ENCODE peak calls at places on chromosomes 2 and 18, in eight cellular contexts. J is PC-9; E is CD8-positive, alpha-beta T cell; F is body of pancreas; S is ovary; A is adrenal gland; U is HCT116; L is aorta. X is an unnamed sample.

GRCh38 chr2:20425371-20425881 is 21.4 kb upstream of the RHOB start:
- DNase-seq in J (no peak), F (no peak), U (no peak), E (no peak), S (no peak), L (no peak), A (peak; percentile 10), X (no peak)

GRCh38 chr2:210517169-210517693 is 39.2 kb upstream of the CPS1 start:
- DNase-seq in L (no peak), S (no peak), J (no peak), F (no peak), A (no peak), E (no peak), U (no peak), X (no peak)

GRCh38 chr18:13095466-13095865 is 104.3 kb downstream of the CEP192 start:
- DNase-seq in L (no peak), A (no peak), J (no peak), U (no peak), F (no peak), S (no peak), E (no peak), X (no peak)

GRCh38 chr2:108316881-108317258 is 28.2 kb downstream of the SULT1C2 start:
- DNase-seq in F (no peak), L (no peak), A (no peak), E (no peak), J (no peak), U (no peak), S (no peak), X (no peak)

GRCh38 chr2:187962538-187962937 is 329.1 kb upstream of the GULP1 start:
- DNase-seq in U (no peak), J (no peak), F (no peak), L (no peak), A (no peak), S (no peak), E (no peak), X (no peak)

GRCh38 chr18:55515946-55516710 is 71.9 kb downstream of the TCF4 start:
- DNase-seq in A (no peak), L (no peak), S (no peak), E (no peak), U (no peak), J (no peak), F (no peak), X (no peak)

GRCh38 chr2:134917958-134918517 is 584 bp upstream of the CCNT2 start:
- DNase-seq in A (no peak), L (no peak), E (peak; percentile 90), U (no peak), S (no peak), F (peak; percentile 91), J (no peak), X (peak; percentile 84)

GRCh38 chr2:226643550-226644275 is 155.9 kb downstream of the IRS1 start:
- DNase-seq in S (no peak), L (no peak), F (no peak), A (no peak), J (no peak), E (no peak), U (no peak), X (no peak)

GRCh38 chr2:47904903-47905453 is 1.3 kb downstream of the FBXO11 start:
- DNase-seq in E (no peak), S (peak; percentile 46), F (peak; percentile 56), J (no peak), A (peak; percentile 56), L (peak; percentile 83), U (no peak), X (no peak)

GRCh38 chr2:238462782-238463396 is 36.2 kb downstream of the ASB1 start:
- DNase-seq in E (no peak), J (peak; percentile 52), A (no peak), L (no peak), S (no peak), U (peak; percentile 40), F (no peak), X (no peak)

DNA sequence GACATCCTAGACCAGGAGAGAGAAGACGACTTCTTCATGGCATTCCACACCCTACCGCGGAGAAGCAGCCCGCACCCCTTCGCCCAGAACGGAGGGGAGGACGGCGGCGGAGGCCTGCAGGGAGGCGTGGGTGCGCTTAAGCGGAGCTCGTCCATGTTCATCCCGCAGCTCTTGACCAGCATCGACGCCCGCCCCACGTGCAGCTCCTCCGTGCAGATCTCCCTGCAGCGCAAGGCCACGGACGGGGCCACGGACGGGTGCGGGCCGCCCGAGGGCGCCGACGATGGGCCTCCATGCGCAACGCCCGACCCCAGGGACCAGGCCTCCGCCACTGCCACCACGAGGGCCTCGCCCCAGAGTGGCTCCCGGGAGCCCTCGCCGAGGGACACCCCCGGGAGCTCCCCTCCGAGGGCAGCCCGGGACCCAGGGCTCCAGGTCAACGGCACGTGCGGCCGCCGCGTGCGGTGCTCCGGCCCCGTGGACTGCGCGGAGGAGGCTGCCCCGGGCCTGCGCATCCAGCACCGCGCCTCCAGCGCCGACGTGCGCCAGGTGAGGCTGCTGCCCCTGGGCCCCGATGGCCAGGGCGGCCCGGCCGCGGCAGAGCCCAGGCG is 211.8 kb downstream of the NEDD4L start:
- DNase-seq in A (no peak), J (no peak), S (no peak), F (no peak), E (no peak), U (no peak), L (no peak), X (no peak)
- H3K27ac ChIP-seq in A (no peak overlapping the region), J (no peak overlapping the region), S (no peak overlapping the region), F (peak overlapping the region; percentile 72), E (no peak overlapping the region), U (no peak overlapping the region), L (no peak overlapping the region), X (no peak overlapping the region)

DNA sequence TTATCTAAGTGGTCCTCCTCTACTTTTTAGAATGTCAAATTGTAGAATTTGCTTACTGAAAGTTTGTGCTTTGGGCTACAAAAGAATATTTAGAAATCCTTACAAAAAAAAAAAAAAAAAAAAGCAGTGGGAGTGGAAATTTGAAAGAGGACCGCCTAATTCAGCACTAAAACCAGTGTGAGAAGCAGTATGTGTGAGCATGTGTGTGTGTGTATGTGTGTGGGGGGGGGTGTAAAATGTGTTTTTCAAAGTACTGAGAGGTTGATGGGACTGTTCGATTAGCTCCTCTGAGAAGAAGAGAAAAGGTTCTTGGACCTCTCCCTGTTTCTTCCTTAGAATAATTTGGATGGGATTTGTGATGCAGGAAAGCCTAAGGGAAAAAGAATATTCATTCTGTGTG is at the start of gene VIT:
- DNase-seq in F (no peak), S (no peak), E (no peak), L (no peak), J (no peak), U (no peak), A (no peak), X (no peak)
- H3K27ac ChIP-seq in F (no peak within 1 kb of the TSS), S (no peak within 1 kb of the TSS), E (no peak within 1 kb of the TSS), L (no peak within 1 kb of the TSS), J (no peak within 1 kb of the TSS), U (no peak within 1 kb of the TSS), A (no peak within 1 kb of the TSS), X (no peak within 1 kb of the TSS)

GRCh38 chr2:160695402-160696060 is 201.9 kb upstream of the RBMS1 start:
- DNase-seq in S (no peak), E (no peak), F (no peak), U (no peak), L (no peak), A (no peak), J (no peak), X (no peak)
- H3K27ac ChIP-seq in S (no peak overlapping the region), E (no peak overlapping the region), F (no peak overlapping the region), U (no peak overlapping the region), L (no peak overlapping the region), A (no peak overlapping the region), J (no peak overlapping the region), X (no peak overlapping the region)

DNA sequence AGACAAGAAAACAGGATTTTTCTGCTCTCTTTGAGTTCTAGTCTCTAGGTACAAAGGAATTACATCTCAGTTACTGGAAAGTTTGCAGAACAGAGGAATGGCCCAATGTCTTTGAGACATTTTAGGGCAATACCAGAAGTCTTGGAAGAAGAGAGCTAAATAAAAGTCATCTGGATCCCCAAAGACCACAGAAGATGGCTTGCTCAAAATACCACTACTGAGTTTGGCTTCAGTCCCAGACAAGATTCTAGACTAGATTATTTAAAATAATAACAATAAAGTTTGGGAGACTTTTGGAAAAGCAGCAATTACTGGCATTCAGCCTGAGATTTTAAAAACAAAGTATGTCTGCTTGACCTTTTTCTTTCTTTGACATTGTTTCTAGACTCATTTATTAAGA is 61.9 kb upstream of the HK2 start:
- DNase-seq in J (no peak), U (no peak), E (no peak), L (no peak), A (no peak), F (no peak), S (no peak), X (no peak)
- H3K27ac ChIP-seq in J (no peak overlapping the region), U (no peak overlapping the region), E (no peak overlapping the region), L (no peak overlapping the region), A (no peak overlapping the region), F (no peak overlapping the region), S (no peak overlapping the region), X (no peak overlapping the region)

DNA sequence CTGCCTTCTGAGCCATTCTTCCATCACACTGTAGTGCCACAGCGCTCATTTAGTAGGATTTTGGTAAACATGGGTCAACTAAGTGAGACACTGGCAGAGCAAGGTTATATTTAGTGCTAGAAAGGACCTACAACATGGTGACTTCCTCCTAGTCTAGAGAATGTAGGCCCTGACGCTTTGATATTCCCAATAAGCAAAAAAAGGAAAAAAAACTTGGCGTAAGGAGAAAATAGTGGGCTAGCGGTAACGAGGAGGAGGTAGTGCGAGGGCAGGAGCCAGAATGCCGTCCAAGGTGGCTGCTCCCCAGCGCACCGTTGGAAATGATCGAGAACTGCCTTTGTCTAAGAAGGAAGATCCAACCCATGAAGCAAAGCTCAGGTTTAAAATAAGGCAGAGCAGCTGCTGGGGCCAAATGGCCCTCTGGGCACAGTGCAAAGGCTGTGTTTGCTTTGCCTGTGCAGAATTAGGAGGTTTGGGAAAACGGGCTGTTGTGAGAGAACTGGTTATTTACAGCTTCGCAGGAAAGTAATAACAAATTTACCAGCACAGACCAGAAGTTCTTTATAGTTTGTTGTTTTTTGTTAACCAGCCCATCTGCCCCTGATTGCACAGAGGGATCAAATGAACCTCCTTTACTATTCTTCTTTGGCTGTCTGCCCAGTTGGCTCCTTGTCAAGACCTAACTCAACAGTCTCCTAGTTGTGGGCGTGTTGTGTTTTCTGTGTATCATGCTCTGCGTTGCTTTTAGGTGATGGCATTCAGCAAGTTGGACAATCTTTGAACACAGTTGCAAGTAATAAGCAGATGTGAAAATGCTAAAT is 86.6 kb downstream of the ITGB1BP1 start:
- DNase-seq in E (no peak), F (peak; percentile 65), L (no peak), J (peak; percentile 78), A (peak; percentile 31), S (peak; percentile 63), U (no peak), X (peak; percentile 24)
- H3K27ac ChIP-seq in E (no peak overlapping the region), F (peak overlapping the region; percentile 2), L (peak overlapping the region; percentile 56), J (peak overlapping the region; percentile 33), A (no peak overlapping the region), S (no peak overlapping the region), U (no peak overlapping the region), X (no peak overlapping the region)

DNA sequence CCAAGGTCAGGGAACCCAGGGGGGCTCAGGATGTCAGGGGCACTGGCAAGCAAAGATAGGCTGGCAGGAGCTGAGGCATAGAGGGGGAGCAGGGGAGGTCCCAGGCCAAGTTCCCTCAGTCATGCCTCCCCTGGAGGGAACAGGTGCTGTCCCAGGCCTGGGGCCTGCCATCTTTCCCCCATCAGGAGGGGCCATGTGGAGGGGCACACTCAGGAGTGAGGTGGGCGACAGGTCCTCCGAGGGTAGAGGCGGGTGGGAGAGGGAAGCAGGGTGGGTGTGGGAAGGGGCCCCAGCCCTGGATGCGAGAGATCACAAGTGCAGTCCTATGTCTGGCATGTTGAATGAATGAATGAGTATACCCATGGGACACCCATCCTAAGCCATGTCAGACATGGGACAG is 127.7 kb upstream of the GLI2 start:
- DNase-seq in A (no peak), E (no peak), L (no peak), J (no peak), S (no peak), F (no peak), U (no peak), X (no peak)
- H3K27ac ChIP-seq in A (no peak overlapping the region), E (no peak overlapping the region), L (no peak overlapping the region), J (no peak overlapping the region), S (no peak overlapping the region), F (no peak overlapping the region), U (no peak overlapping the region), X (no peak overlapping the region)